ENCODE peak calls at places on chromosomes 1 and 21, in ten cellular contexts. One of them, this sample, is unnamed.

GRCh38 chr1:245512181-245512888 is 357.6 kb downstream of the KIF26B start:
- DNase-seq in MV-4-11: no peak
- DNase-seq in HT-29: no peak
- DNase-seq in anterior cingulate cortex: no peak
- DNase-seq in nucleus accumbens: no peak
- DNase-seq in GM23248: peak
- DNase-seq in activated CD8-positive, alpha-beta memory T cell treated with anti-CD3 and anti-CD28 coated beads, Interleukin-2, amount 50 U/mL, for 4 hours: no peak
- DNase-seq in NCI-H345: peak
- DNase-seq in B cell: no peak
- DNase-seq in occipital lobe: no peak
- DNase-seq in this sample: no peak

GRCh38 chr1:225651376-225651871 is 1.5 kb downstream of the ENAH start:
- DNase-seq in occipital lobe: no peak
- DNase-seq in GM23248: peak
- DNase-seq in HT-29: peak
- DNase-seq in anterior cingulate cortex: no peak
- DNase-seq in activated CD8-positive, alpha-beta memory T cell treated with anti-CD3 and anti-CD28 coated beads, Interleukin-2, amount 50 U/mL, for 4 hours: no peak
- DNase-seq in NCI-H345: peak
- DNase-seq in B cell: no peak
- DNase-seq in nucleus accumbens: no peak
- DNase-seq in MV-4-11: no peak
- DNase-seq in this sample: no peak

GRCh38 chr1:233442392-233442791 is 114.9 kb downstream of the MAP3K21 start:
- DNase-seq in HT-29: no peak
- DNase-seq in GM23248: peak
- DNase-seq in NCI-H345: no peak
- DNase-seq in occipital lobe: no peak
- DNase-seq in nucleus accumbens: no peak
- DNase-seq in anterior cingulate cortex: no peak
- DNase-seq in activated CD8-positive, alpha-beta memory T cell treated with anti-CD3 and anti-CD28 coated beads, Interleukin-2, amount 50 U/mL, for 4 hours: no peak
- DNase-seq in MV-4-11: no peak
- DNase-seq in B cell: no peak
- DNase-seq in this sample: no peak

GRCh38 chr1:218347316-218347712 is 2.2 kb downstream of the TGFB2 start:
- DNase-seq in anterior cingulate cortex: no peak
- DNase-seq in MV-4-11: no peak
- DNase-seq in nucleus accumbens: no peak
- DNase-seq in activated CD8-positive, alpha-beta memory T cell treated with anti-CD3 and anti-CD28 coated beads, Interleukin-2, amount 50 U/mL, for 4 hours: no peak
- DNase-seq in HT-29: no peak
- DNase-seq in B cell: peak
- DNase-seq in occipital lobe: no peak
- DNase-seq in GM23248: peak
- DNase-seq in NCI-H345: peak
- DNase-seq in this sample: no peak

GRCh38 chr1:167463856-167464565 is 54.3 kb downstream of the CD247 start:
- DNase-seq in activated CD8-positive, alpha-beta memory T cell treated with anti-CD3 and anti-CD28 coated beads, Interleukin-2, amount 50 U/mL, for 4 hours: no peak
- DNase-seq in GM23248: no peak
- DNase-seq in occipital lobe: no peak
- DNase-seq in anterior cingulate cortex: no peak
- DNase-seq in HT-29: no peak
- DNase-seq in NCI-H345: no peak
- DNase-seq in B cell: no peak
- DNase-seq in MV-4-11: no peak
- DNase-seq in nucleus accumbens: no peak
- DNase-seq in this sample: no peak

GRCh38 chr1:1284370-1285101 is 4.3 kb downstream of the SCNN1D start:
- DNase-seq in activated CD8-positive, alpha-beta memory T cell treated with anti-CD3 and anti-CD28 coated beads, Interleukin-2, amount 50 U/mL, for 4 hours: no peak
- DNase-seq in occipital lobe: no peak
- DNase-seq in HT-29: no peak
- DNase-seq in MV-4-11: no peak
- DNase-seq in B cell: no peak
- DNase-seq in NCI-H345: no peak
- DNase-seq in nucleus accumbens: no peak
- DNase-seq in GM23248: no peak
- DNase-seq in anterior cingulate cortex: no peak
- DNase-seq in this sample: no peak

GRCh38 chr1:88079036-88079435 is 605.0 kb upstream of the PKN2 start:
- DNase-seq in NCI-H345: peak
- DNase-seq in GM23248: peak
- DNase-seq in B cell: no peak
- DNase-seq in nucleus accumbens: no peak
- DNase-seq in MV-4-11: no peak
- DNase-seq in HT-29: no peak
- DNase-seq in activated CD8-positive, alpha-beta memory T cell treated with anti-CD3 and anti-CD28 coated beads, Interleukin-2, amount 50 U/mL, for 4 hours: no peak
- DNase-seq in occipital lobe: no peak
- DNase-seq in anterior cingulate cortex: no peak
- DNase-seq in this sample: no peak

GRCh38 chr21:27261676-27262075 is 294.8 kb upstream of the ADAMTS5 start:
- DNase-seq in activated CD8-positive, alpha-beta memory T cell treated with anti-CD3 and anti-CD28 coated beads, Interleukin-2, amount 50 U/mL, for 4 hours: no peak
- DNase-seq in NCI-H345: no peak
- DNase-seq in B cell: no peak
- DNase-seq in MV-4-11: no peak
- DNase-seq in anterior cingulate cortex: no peak
- DNase-seq in nucleus accumbens: no peak
- DNase-seq in occipital lobe: no peak
- DNase-seq in GM23248: no peak
- DNase-seq in HT-29: no peak
- DNase-seq in this sample: no peak

GRCh38 chr1:154348429-154349076 is 23.2 kb downstream of the ATP8B2 start:
- DNase-seq in activated CD8-positive, alpha-beta memory T cell treated with anti-CD3 and anti-CD28 coated beads, Interleukin-2, amount 50 U/mL, for 4 hours: no peak
- DNase-seq in B cell: no peak
- DNase-seq in HT-29: no peak
- DNase-seq in nucleus accumbens: no peak
- DNase-seq in MV-4-11: peak
- DNase-seq in anterior cingulate cortex: no peak
- DNase-seq in occipital lobe: no peak
- DNase-seq in GM23248: no peak
- DNase-seq in NCI-H345: no peak
- DNase-seq in this sample: no peak

GRCh38 chr1:37303884-37304574 is 170.4 kb upstream of the ZC3H12A start:
- DNase-seq in NCI-H345: peak
- DNase-seq in occipital lobe: no peak
- DNase-seq in MV-4-11: no peak
- DNase-seq in nucleus accumbens: no peak
- DNase-seq in activated CD8-positive, alpha-beta memory T cell treated with anti-CD3 and anti-CD28 coated beads, Interleukin-2, amount 50 U/mL, for 4 hours: no peak
- DNase-seq in GM23248: no peak
- DNase-seq in anterior cingulate cortex: no peak
- DNase-seq in HT-29: no peak
- DNase-seq in B cell: no peak
- DNase-seq in this sample: no peak

GRCh38 chr21:39083377-39084008 is 99.8 kb downstream of the PSMG1 start:
- DNase-seq in HT-29: peak
- DNase-seq in B cell: no peak
- DNase-seq in occipital lobe: no peak
- DNase-seq in nucleus accumbens: no peak
- DNase-seq in MV-4-11: no peak
- DNase-seq in anterior cingulate cortex: no peak
- DNase-seq in GM23248: peak
- DNase-seq in NCI-H345: no peak
- DNase-seq in activated CD8-positive, alpha-beta memory T cell treated with anti-CD3 and anti-CD28 coated beads, Interleukin-2, amount 50 U/mL, for 4 hours: no peak
- DNase-seq in this sample: no peak

GRCh38 chr1:8712413-8713229 is 104.8 kb downstream of the RERE start:
- DNase-seq in GM23248: peak
- DNase-seq in activated CD8-positive, alpha-beta memory T cell treated with anti-CD3 and anti-CD28 coated beads, Interleukin-2, amount 50 U/mL, for 4 hours: no peak
- DNase-seq in nucleus accumbens: no peak
- DNase-seq in anterior cingulate cortex: no peak
- DNase-seq in occipital lobe: no peak
- DNase-seq in HT-29: peak
- DNase-seq in B cell: peak
- DNase-seq in MV-4-11: peak
- DNase-seq in NCI-H345: peak
- DNase-seq in this sample: no peak

GRCh38 chr1:174912243-174912642 is 87.5 kb upstream of the CACYBP start:
- DNase-seq in MV-4-11: no peak
- DNase-seq in GM23248: no peak
- DNase-seq in anterior cingulate cortex: no peak
- DNase-seq in occipital lobe: no peak
- DNase-seq in NCI-H345: no peak
- DNase-seq in nucleus accumbens: no peak
- DNase-seq in HT-29: no peak
- DNase-seq in activated CD8-positive, alpha-beta memory T cell treated with anti-CD3 and anti-CD28 coated beads, Interleukin-2, amount 50 U/mL, for 4 hours: no peak
- DNase-seq in B cell: no peak
- DNase-seq in this sample: no peak

GRCh38 chr1:209585672-209586071 is 2.2 kb downstream of the CAMK1G start:
- DNase-seq in GM23248: peak
- DNase-seq in B cell: no peak
- DNase-seq in activated CD8-positive, alpha-beta memory T cell treated with anti-CD3 and anti-CD28 coated beads, Interleukin-2, amount 50 U/mL, for 4 hours: no peak
- DNase-seq in HT-29: no peak
- DNase-seq in occipital lobe: peak
- DNase-seq in nucleus accumbens: peak
- DNase-seq in NCI-H345: peak
- DNase-seq in MV-4-11: no peak
- DNase-seq in anterior cingulate cortex: peak
- DNase-seq in this sample: no peak

GRCh38 chr1:61241864-61242472 is 159.6 kb downstream of the NFIA start:
- DNase-seq in HT-29: no peak
- DNase-seq in activated CD8-positive, alpha-beta memory T cell treated with anti-CD3 and anti-CD28 coated beads, Interleukin-2, amount 50 U/mL, for 4 hours: no peak
- DNase-seq in GM23248: no peak
- DNase-seq in nucleus accumbens: no peak
- DNase-seq in NCI-H345: no peak
- DNase-seq in anterior cingulate cortex: no peak
- DNase-seq in occipital lobe: no peak
- DNase-seq in B cell: no peak
- DNase-seq in MV-4-11: no peak
- DNase-seq in this sample: no peak

GRCh38 chr1:38129473-38129872 is 82.9 kb upstream of the POU3F1 start:
- DNase-seq in occipital lobe: no peak
- DNase-seq in HT-29: no peak
- DNase-seq in nucleus accumbens: no peak
- DNase-seq in B cell: no peak
- DNase-seq in activated CD8-positive, alpha-beta memory T cell treated with anti-CD3 and anti-CD28 coated beads, Interleukin-2, amount 50 U/mL, for 4 hours: no peak
- DNase-seq in NCI-H345: no peak
- DNase-seq in anterior cingulate cortex: no peak
- DNase-seq in GM23248: no peak
- DNase-seq in MV-4-11: no peak
- DNase-seq in this sample: no peak

GRCh38 chr1:241614144-241614543 is 26.0 kb downstream of the CHML start:
- DNase-seq in NCI-H345: no peak
- DNase-seq in occipital lobe: no peak
- DNase-seq in GM23248: no peak
- DNase-seq in B cell: no peak
- DNase-seq in activated CD8-positive, alpha-beta memory T cell treated with anti-CD3 and anti-CD28 coated beads, Interleukin-2, amount 50 U/mL, for 4 hours: no peak
- DNase-seq in nucleus accumbens: no peak
- DNase-seq in anterior cingulate cortex: no peak
- DNase-seq in MV-4-11: peak
- DNase-seq in HT-29: no peak
- DNase-seq in this sample: no peak

GRCh38 chr1:70443739-70444138 is 32.7 kb downstream of the CTH start:
- DNase-seq in activated CD8-positive, alpha-beta memory T cell treated with anti-CD3 and anti-CD28 coated beads, Interleukin-2, amount 50 U/mL, for 4 hours: no peak
- DNase-seq in NCI-H345: no peak
- DNase-seq in HT-29: no peak
- DNase-seq in nucleus accumbens: no peak
- DNase-seq in anterior cingulate cortex: no peak
- DNase-seq in B cell: no peak
- DNase-seq in occipital lobe: no peak
- DNase-seq in MV-4-11: no peak
- DNase-seq in GM23248: no peak
- DNase-seq in this sample: no peak

GRCh38 chr1:44239961-44240371 is 26.7 kb downstream of the DMAP1 start:
- DNase-seq in B cell: no peak
- DNase-seq in anterior cingulate cortex: no peak
- DNase-seq in activated CD8-positive, alpha-beta memory T cell treated with anti-CD3 and anti-CD28 coated beads, Interleukin-2, amount 50 U/mL, for 4 hours: no peak
- DNase-seq in GM23248: peak
- DNase-seq in MV-4-11: no peak
- DNase-seq in nucleus accumbens: peak
- DNase-seq in NCI-H345: no peak
- DNase-seq in HT-29: no peak
- DNase-seq in occipital lobe: no peak
- DNase-seq in this sample: no peak

GRCh38 chr21:41868062-41868710 is 11.0 kb downstream of the PRDM15 start:
- DNase-seq in activated CD8-positive, alpha-beta memory T cell treated with anti-CD3 and anti-CD28 coated beads, Interleukin-2, amount 50 U/mL, for 4 hours: no peak
- DNase-seq in GM23248: peak
- DNase-seq in B cell: peak
- DNase-seq in occipital lobe: no peak
- DNase-seq in anterior cingulate cortex: no peak
- DNase-seq in nucleus accumbens: no peak
- DNase-seq in NCI-H345: no peak
- DNase-seq in HT-29: no peak
- DNase-seq in MV-4-11: no peak
- DNase-seq in this sample: no peak

GRCh38 chr1:113874017-113874879 is 2.7 kb upstream of the PTPN22 start:
- DNase-seq in nucleus accumbens: no peak
- DNase-seq in B cell: no peak
- DNase-seq in NCI-H345: no peak
- DNase-seq in MV-4-11: peak
- DNase-seq in GM23248: peak
- DNase-seq in occipital lobe: no peak
- DNase-seq in HT-29: peak
- DNase-seq in activated CD8-positive, alpha-beta memory T cell treated with anti-CD3 and anti-CD28 coated beads, Interleukin-2, amount 50 U/mL, for 4 hours: no peak
- DNase-seq in anterior cingulate cortex: no peak
- DNase-seq in this sample: no peak

GRCh38 chr1:225508538-225509375 is 80.9 kb upstream of the LBR start:
- DNase-seq in HT-29: peak
- DNase-seq in anterior cingulate cortex: no peak
- DNase-seq in activated CD8-positive, alpha-beta memory T cell treated with anti-CD3 and anti-CD28 coated beads, Interleukin-2, amount 50 U/mL, for 4 hours: no peak
- DNase-seq in MV-4-11: peak
- DNase-seq in nucleus accumbens: no peak
- DNase-seq in GM23248: peak
- DNase-seq in B cell: no peak
- DNase-seq in NCI-H345: peak
- DNase-seq in occipital lobe: no peak
- DNase-seq in this sample: no peak

GRCh38 chr1:59361766-59362165 is 64.9 kb downstream of the FGGY start:
- DNase-seq in activated CD8-positive, alpha-beta memory T cell treated with anti-CD3 and anti-CD28 coated beads, Interleukin-2, amount 50 U/mL, for 4 hours: no peak
- DNase-seq in MV-4-11: no peak
- DNase-seq in GM23248: no peak
- DNase-seq in HT-29: no peak
- DNase-seq in B cell: no peak
- DNase-seq in anterior cingulate cortex: no peak
- DNase-seq in NCI-H345: no peak
- DNase-seq in nucleus accumbens: no peak
- DNase-seq in occipital lobe: no peak
- DNase-seq in this sample: no peak

GRCh38 chr1:112618114-112618720 is 724 bp downstream of the ST7L start:
- DNase-seq in MV-4-11: peak
- DNase-seq in occipital lobe: no peak
- DNase-seq in GM23248: peak
- DNase-seq in NCI-H345: no peak
- DNase-seq in nucleus accumbens: no peak
- DNase-seq in B cell: peak
- DNase-seq in HT-29: peak
- DNase-seq in activated CD8-positive, alpha-beta memory T cell treated with anti-CD3 and anti-CD28 coated beads, Interleukin-2, amount 50 U/mL, for 4 hours: no peak
- DNase-seq in anterior cingulate cortex: no peak
- DNase-seq in this sample: no peak

GRCh38 chr1:167441222-167441621 is 77.1 kb downstream of the CD247 start:
- DNase-seq in nucleus accumbens: no peak
- DNase-seq in B cell: no peak
- DNase-seq in GM23248: no peak
- DNase-seq in anterior cingulate cortex: no peak
- DNase-seq in HT-29: no peak
- DNase-seq in occipital lobe: no peak
- DNase-seq in NCI-H345: no peak
- DNase-seq in activated CD8-positive, alpha-beta memory T cell treated with anti-CD3 and anti-CD28 coated beads, Interleukin-2, amount 50 U/mL, for 4 hours: no peak
- DNase-seq in MV-4-11: no peak
- DNase-seq in this sample: no peak

GRCh38 chr1:73910466-73910865 is 287.5 kb downstream of the LRRIQ3 start:
- DNase-seq in HT-29: no peak
- DNase-seq in anterior cingulate cortex: no peak
- DNase-seq in occipital lobe: no peak
- DNase-seq in GM23248: no peak
- DNase-seq in B cell: no peak
- DNase-seq in MV-4-11: no peak
- DNase-seq in nucleus accumbens: no peak
- DNase-seq in activated CD8-positive, alpha-beta memory T cell treated with anti-CD3 and anti-CD28 coated beads, Interleukin-2, amount 50 U/mL, for 4 hours: no peak
- DNase-seq in NCI-H345: no peak
- DNase-seq in this sample: no peak

GRCh38 chr1:225817611-225818061 is 7.7 kb downstream of the EPHX1 start:
- DNase-seq in GM23248: peak
- DNase-seq in NCI-H345: no peak
- DNase-seq in activated CD8-positive, alpha-beta memory T cell treated with anti-CD3 and anti-CD28 coated beads, Interleukin-2, amount 50 U/mL, for 4 hours: no peak
- DNase-seq in HT-29: peak
- DNase-seq in nucleus accumbens: peak
- DNase-seq in MV-4-11: peak
- DNase-seq in anterior cingulate cortex: peak
- DNase-seq in B cell: no peak
- DNase-seq in occipital lobe: peak
- DNase-seq in this sample: no peak

GRCh38 chr1:30834249-30834648 is 74.3 kb downstream of the SDC3 start:
- DNase-seq in NCI-H345: no peak
- DNase-seq in B cell: no peak
- DNase-seq in occipital lobe: no peak
- DNase-seq in activated CD8-positive, alpha-beta memory T cell treated with anti-CD3 and anti-CD28 coated beads, Interleukin-2, amount 50 U/mL, for 4 hours: no peak
- DNase-seq in nucleus accumbens: no peak
- DNase-seq in anterior cingulate cortex: no peak
- DNase-seq in HT-29: no peak
- DNase-seq in MV-4-11: no peak
- DNase-seq in GM23248: no peak
- DNase-seq in this sample: no peak

This sample was measured in activated T-helper 9 cell treated with anti-CD3 and anti-CD28 coated beads, Interleukin-2, amount 50 U/mL, for 16 hours.